ENCODE peak calls at places on chromosomes 1 and 21, in seven cellular contexts. B is stimulated activated effector memory CD8-positive, alpha-beta T cell treated with anti-CD3 and anti-CD28 coated beads, Interleukin-12 subunit alpha, Interleukin-12 subunit beta, amount 100 ng/mL, for 72 hours; D is T-helper 1 cell; Q is mesenchymal stem cell; L is uterus; X is NT2/D1; Y is SIG-M5. O is an unnamed sample.

GRCh38 chr1:27306892-27307850 is 14.8 kb upstream of the TMEM222 start:
- DNase-seq in X (peak; percentile 63), Q (no peak), D (no peak), Y (no peak), L (no peak), B (no peak), O (no peak)

GRCh38 chr1:212458817-212459216 is 26.1 kb downstream of the NENF start:
- DNase-seq in D (no peak), L (no peak), Y (no peak), Q (no peak), X (no peak), B (no peak), O (no peak)

GRCh38 chr1:176893625-176894352 is 270.7 kb downstream of the ASTN1 start:
- DNase-seq in L (no peak), Y (no peak), Q (no peak), B (no peak), D (no peak), X (no peak), O (no peak)

GRCh38 chr1:202615501-202616354 is 94.5 kb downstream of the SYT2 start:
- DNase-seq in L (no peak), X (no peak), Q (peak; percentile 88), B (no peak), Y (peak; percentile 40), D (no peak), O (no peak)

GRCh38 chr21:45979141-45979631 is 2.4 kb upstream of the COL6A1 start:
- DNase-seq in Y (no peak), L (peak; percentile 62), Q (peak; percentile 58), B (no peak), D (no peak), X (no peak), O (no peak)

GRCh38 chr1:214584805-214585766 is 17.9 kb upstream of the CENPF start:
- DNase-seq in X (no peak), Q (peak; percentile 73), L (no peak), D (no peak), B (no peak), Y (no peak), O (peak; percentile 54)

GRCh38 chr1:236018885-236019453 is 45.9 kb downstream of the NID1 start:
- DNase-seq in Q (peak; percentile 84), D (no peak), X (no peak), Y (no peak), B (no peak), L (peak; percentile 93), O (no peak)

GRCh38 chr1:85865183-85865582 is 156.9 kb upstream of the ZNHIT6 start:
- DNase-seq in Y (no peak), X (no peak), B (no peak), D (no peak), Q (peak; percentile 14), L (no peak), O (no peak)

GRCh38 chr21:31366825-31367224 is 22.8 kb upstream of the TIAM1 start:
- DNase-seq in X (no peak), D (no peak), B (no peak), Y (no peak), Q (peak; percentile 89), L (no peak), O (no peak)

GRCh38 chr1:2604156-2604853 is 17.7 kb downstream of the PRXL2B start:
- DNase-seq in X (no peak), Y (no peak), D (no peak), L (no peak), Q (no peak), B (no peak), O (no peak)

GRCh38 chr1:79895573-79895972 is 889.0 kb upstream of the ADGRL4 start:
- DNase-seq in Q (no peak), X (no peak), D (no peak), L (no peak), Y (no peak), B (no peak), O (no peak)

GRCh38 chr1:147478556-147478955 is 62.7 kb upstream of the BCL9 start:
- DNase-seq in X (no peak), L (no peak), D (no peak), Y (no peak), B (no peak), Q (no peak), O (no peak)

GRCh38 chr1:234871039-234871709 is 257.5 kb downstream of the TOMM20 start:
- DNase-seq in B (no peak), D (no peak), Q (no peak), X (no peak), Y (no peak), L (no peak), O (no peak)

GRCh38 chr1:229410692-229411433 is 23.0 kb downstream of the ACTA1 start:
- DNase-seq in L (peak; percentile 80), Q (peak; percentile 60), B (no peak), Y (peak; percentile 59), D (no peak), X (no peak), O (peak; percentile 41)